ENCODE peak calls at places on chromosomes 6 and 20, in ten cellular contexts. One of them, this sample, is unnamed.

GRCh38 chr6:128073389-128073788 is 172.5 kb upstream of the THEMIS start:
- DNase-seq in EL: no peak
- DNase-seq in left ventricle myocardium superior: no peak
- DNase-seq in Right ventricle myocardium superior: no peak
- DNase-seq in activated CD4-positive, alpha-beta T cell treated with anti-CD3 and anti-CD28 coated beads, Interleukin-2, amount 50 U/mL, for 1 hour: no peak
- DNase-seq in body of pancreas: no peak
- DNase-seq in putamen: no peak
- DNase-seq in NCI-H345: no peak
- DNase-seq in fibroblast of the conjunctiva: no peak
- DNase-seq in H54: no peak
- DNase-seq in this sample: no peak

GRCh38 chr6:3566812-3567211 is 110.0 kb upstream of the SLC22A23 start:
- DNase-seq in putamen: no peak
- DNase-seq in body of pancreas: no peak
- DNase-seq in NCI-H345: no peak
- DNase-seq in Right ventricle myocardium superior: no peak
- DNase-seq in EL: peak
- DNase-seq in activated CD4-positive, alpha-beta T cell treated with anti-CD3 and anti-CD28 coated beads, Interleukin-2, amount 50 U/mL, for 1 hour: no peak
- DNase-seq in fibroblast of the conjunctiva: no peak
- DNase-seq in H54: no peak
- DNase-seq in left ventricle myocardium superior: no peak
- DNase-seq in this sample: no peak

GRCh38 chr20:38315290-38315966 is 11.5 kb downstream of the BPI start:
- DNase-seq in putamen: no peak
- DNase-seq in H54: no peak
- DNase-seq in fibroblast of the conjunctiva: no peak
- DNase-seq in EL: peak
- DNase-seq in Right ventricle myocardium superior: no peak
- DNase-seq in activated CD4-positive, alpha-beta T cell treated with anti-CD3 and anti-CD28 coated beads, Interleukin-2, amount 50 U/mL, for 1 hour: no peak
- DNase-seq in left ventricle myocardium superior: no peak
- DNase-seq in NCI-H345: no peak
- DNase-seq in body of pancreas: no peak
- DNase-seq in this sample: no peak

GRCh38 chr6:63923139-63923739 is 287.6 kb downstream of the PHF3 start:
- DNase-seq in body of pancreas: no peak
- DNase-seq in activated CD4-positive, alpha-beta T cell treated with anti-CD3 and anti-CD28 coated beads, Interleukin-2, amount 50 U/mL, for 1 hour: no peak
- DNase-seq in H54: no peak
- DNase-seq in NCI-H345: peak
- DNase-seq in Right ventricle myocardium superior: no peak
- DNase-seq in left ventricle myocardium superior: no peak
- DNase-seq in EL: peak
- DNase-seq in fibroblast of the conjunctiva: peak
- DNase-seq in putamen: peak
- DNase-seq in this sample: no peak

GRCh38 chr6:55663914-55664313 is 84.9 kb upstream of the HMGCLL1 start:
- DNase-seq in fibroblast of the conjunctiva: no peak
- DNase-seq in Right ventricle myocardium superior: no peak
- DNase-seq in putamen: no peak
- DNase-seq in body of pancreas: no peak
- DNase-seq in NCI-H345: no peak
- DNase-seq in EL: no peak
- DNase-seq in activated CD4-positive, alpha-beta T cell treated with anti-CD3 and anti-CD28 coated beads, Interleukin-2, amount 50 U/mL, for 1 hour: no peak
- DNase-seq in H54: no peak
- DNase-seq in left ventricle myocardium superior: no peak
- DNase-seq in this sample: no peak

GRCh38 chr6:11190625-11191245 is 41.7 kb downstream of the NEDD9 start:
- DNase-seq in Right ventricle myocardium superior: no peak
- DNase-seq in putamen: no peak
- DNase-seq in left ventricle myocardium superior: no peak
- DNase-seq in fibroblast of the conjunctiva: no peak
- DNase-seq in H54: no peak
- DNase-seq in NCI-H345: no peak
- DNase-seq in activated CD4-positive, alpha-beta T cell treated with anti-CD3 and anti-CD28 coated beads, Interleukin-2, amount 50 U/mL, for 1 hour: no peak
- DNase-seq in body of pancreas: no peak
- DNase-seq in EL: no peak
- DNase-seq in this sample: no peak

GRCh38 chr6:8389034-8389818 is 46.1 kb downstream of the SLC35B3 start:
- DNase-seq in Right ventricle myocardium superior: no peak
- DNase-seq in NCI-H345: no peak
- DNase-seq in H54: no peak
- DNase-seq in fibroblast of the conjunctiva: no peak
- DNase-seq in putamen: no peak
- DNase-seq in EL: no peak
- DNase-seq in left ventricle myocardium superior: no peak
- DNase-seq in activated CD4-positive, alpha-beta T cell treated with anti-CD3 and anti-CD28 coated beads, Interleukin-2, amount 50 U/mL, for 1 hour: no peak
- DNase-seq in body of pancreas: no peak
- DNase-seq in this sample: no peak

GRCh38 chr6:90222724-90223198 is 73.9 kb downstream of the BACH2 start:
- DNase-seq in Right ventricle myocardium superior: no peak
- DNase-seq in activated CD4-positive, alpha-beta T cell treated with anti-CD3 and anti-CD28 coated beads, Interleukin-2, amount 50 U/mL, for 1 hour: no peak
- DNase-seq in EL: peak
- DNase-seq in left ventricle myocardium superior: no peak
- DNase-seq in NCI-H345: no peak
- DNase-seq in H54: no peak
- DNase-seq in body of pancreas: no peak
- DNase-seq in putamen: no peak
- DNase-seq in fibroblast of the conjunctiva: no peak
- DNase-seq in this sample: no peak

This sample was measured in HL-60.